ENCODE peak calls at places on chromosomes 3 and 15, in nine cellular contexts. Y is hippocampal formation; Z is RWPE1; F is stimulated activated naive CD4-positive, alpha-beta T cell; C is H4; P is amygdala; G is ovary; T is fibroblast of mammary gland; D is GM13977. S is an unnamed sample.

GRCh38 chr15:52680041-52680391 is 828 bp upstream of the ATOSA start:
- DNase-seq in Y (peak), Z (no peak), F (no peak), C (no peak), P (no peak), G (no peak), T (peak), D (no peak), S (no peak)

GRCh38 chr3:45145681-45146614 is at the start of gene CDCP1:
- DNase-seq in Y (no peak), Z (peak), F (no peak), C (no peak), P (no peak), G (no peak), T (no peak), D (peak), S (no peak)

GRCh38 chr3:156787926-156788663 is 38.1 kb upstream of the LEKR1 start:
- DNase-seq in Y (no peak), Z (peak), F (no peak), C (peak), P (no peak), G (no peak), T (peak), D (peak), S (no peak)

GRCh38 chr3:112649478-112649735 is 8.5 kb upstream of the CCDC80 start:
- DNase-seq in Y (no peak), Z (no peak), F (no peak), C (no peak), P (no peak), G (no peak), T (peak), D (no peak), S (no peak)

GRCh38 chr3:106197532-106198187 is 328.8 kb upstream of the CBLB start:
- DNase-seq in Y (no peak), Z (no peak), F (no peak), C (no peak), P (no peak), G (no peak), T (no peak), D (no peak), S (no peak)

GRCh38 chr3:123564056-123564455 is 20.8 kb downstream of the HACD2 start:
- DNase-seq in Y (no peak), Z (no peak), F (no peak), C (no peak), P (no peak), G (no peak), T (no peak), D (no peak), S (no peak)

GRCh38 chr3:59750391-59750790 is 700.6 kb upstream of the CFAP20DC start:
- DNase-seq in Y (no peak), Z (no peak), F (no peak), C (no peak), P (no peak), G (no peak), T (no peak), D (no peak), S (no peak)

GRCh38 chr3:61595826-61596225 is 34.5 kb downstream of the PTPRG start:
- DNase-seq in Y (no peak), Z (no peak), F (no peak), C (no peak), P (no peak), G (no peak), T (no peak), D (no peak), S (no peak)

GRCh38 chr15:79724804-79725203 is 172.0 kb downstream of the MTHFS start:
- DNase-seq in Y (no peak), Z (no peak), F (no peak), C (no peak), P (no peak), G (no peak), T (no peak), D (no peak), S (no peak)

GRCh38 chr3:111667621-111668239 is 72.6 kb upstream of the ZBED2 start:
- DNase-seq in Y (peak), Z (no peak), F (peak), C (peak), P (no peak), G (no peak), T (peak), D (peak), S (no peak)

GRCh38 chr3:111326144-111326995 is 215.6 kb upstream of the CD96 start:
- DNase-seq in Y (no peak), Z (no peak), F (no peak), C (no peak), P (no peak), G (no peak), T (peak), D (no peak), S (no peak)

GRCh38 chr15:48887144-48887543 is 9.2 kb downstream of the EID1 start:
- DNase-seq in Y (no peak), Z (no peak), F (no peak), C (no peak), P (no peak), G (no peak), T (no peak), D (no peak), S (no peak)

GRCh38 chr15:58564967-58565366 is 133.2 kb downstream of the LIPC start:
- DNase-seq in Y (no peak), Z (no peak), F (no peak), C (no peak), P (no peak), G (no peak), T (no peak), D (no peak), S (no peak)

GRCh38 chr15:90221251-90221900 is 12.4 kb downstream of the CIB1 start:
- DNase-seq in Y (peak), Z (peak), F (no peak), C (peak), P (peak), G (peak), T (peak), D (peak), S (peak)

GRCh38 chr15:58932791-58933310 is 628 bp downstream of the SLTM start:
- DNase-seq in Y (peak), Z (peak), F (no peak), C (no peak), P (no peak), G (no peak), T (no peak), D (no peak), S (no peak)

GRCh38 chr3:94303897-94304296 is 241.0 kb downstream of the NSUN3 start:
- DNase-seq in Y (peak), Z (no peak), F (no peak), C (no peak), P (peak), G (no peak), T (no peak), D (no peak), S (no peak)

GRCh38 chr3:56389213-56389830 is 78.9 kb downstream of the ERC2 start:
- DNase-seq in Y (no peak), Z (no peak), F (no peak), C (no peak), P (no peak), G (no peak), T (no peak), D (no peak), S (no peak)

GRCh38 chr15:100810831-100811230 is 68.8 kb upstream of the ALDH1A3 start:
- DNase-seq in Y (no peak), Z (no peak), F (no peak), C (no peak), P (no peak), G (no peak), T (no peak), D (no peak), S (no peak)

GRCh38 chr3:121155023-121155422 is 247.0 kb downstream of the STXBP5L start:
- DNase-seq in Y (no peak), Z (no peak), F (no peak), C (no peak), P (no peak), G (no peak), T (no peak), D (no peak), S (no peak)

GRCh38 chr3:51642462-51642861 is 28.6 kb upstream of the TEX264 start:
- DNase-seq in Y (no peak), Z (no peak), F (no peak), C (no peak), P (no peak), G (no peak), T (peak), D (no peak), S (no peak)

GRCh38 chr15:100107151-100107550 is 234.6 kb downstream of the ADAMTS17 start:
- DNase-seq in Y (no peak), Z (no peak), F (no peak), C (no peak), P (no peak), G (peak), T (no peak), D (no peak), S (no peak)

GRCh38 chr15:31197497-31198414 is 96.2 kb upstream of the TRPM1 start:
- DNase-seq in Y (no peak), Z (no peak), F (no peak), C (no peak), P (no peak), G (no peak), T (peak), D (peak), S (no peak)

GRCh38 chr3:175941352-175941751 is 1082.2 kb downstream of the NAALADL2 start:
- DNase-seq in Y (no peak), Z (no peak), F (no peak), C (peak), P (no peak), G (no peak), T (peak), D (peak), S (no peak)

GRCh38 chr3:13517253-13517977 is 31.5 kb upstream of the FBLN2 start:
- DNase-seq in Y (no peak), Z (no peak), F (no peak), C (no peak), P (no peak), G (no peak), T (no peak), D (no peak), S (no peak)

GRCh38 chr3:62632510-62633294 is 242.5 kb downstream of the CADPS start:
- DNase-seq in Y (no peak), Z (no peak), F (no peak), C (peak), P (no peak), G (no peak), T (peak), D (no peak), S (no peak)

GRCh38 chr3:71380096-71380495 is 203.4 kb downstream of the FOXP1 start:
- DNase-seq in Y (no peak), Z (no peak), F (no peak), C (no peak), P (no peak), G (no peak), T (peak), D (no peak), S (no peak)

GRCh38 chr15:25053000-25053815 is 98.4 kb downstream of the SNRPN start:
- DNase-seq in Y (no peak), Z (no peak), F (no peak), C (no peak), P (no peak), G (no peak), T (no peak), D (no peak), S (no peak)

GRCh38 chr3:128170866-128171516 is 17.7 kb downstream of the EEFSEC start:
- DNase-seq in Y (peak), Z (peak), F (no peak), C (peak), P (peak), G (peak), T (peak), D (no peak), S (peak)

GRCh38 chr3:132879651-132880050 is 157.4 kb upstream of the NPHP3 start:
- DNase-seq in Y (no peak), Z (no peak), F (no peak), C (no peak), P (no peak), G (no peak), T (no peak), D (no peak), S (no peak)

S was measured in caudate nucleus.